ENCODE peak calls at places on chromosomes 5 and 9, in ten cellular contexts. N, O, L, I, B, R, Z, M, Q and F are unnamed samples.

GRCh38 chr5:123610665-123611406 is 98.9 kb downstream of the CSNK1G3 start:
- DNase-seq in L (peak; percentile 84), R (peak; percentile 15), Z (no peak), M (peak; percentile 69), N (no peak), Q (no peak), B (peak; percentile 1), O (peak; percentile 27), I (no peak), F (peak; percentile 1)

GRCh38 chr5:61450880-61451279 is 118.8 kb downstream of the ZSWIM6 start:
- DNase-seq in R (no peak), L (peak; percentile 82), B (peak; percentile 10), N (no peak), I (no peak), Q (no peak), Z (no peak), M (peak; percentile 52), O (peak; percentile 34), F (peak; percentile 42)

GRCh38 chr5:143641549-143641955 is 170.4 kb upstream of the HMHB1 start:
- DNase-seq in B (no peak), R (no peak), Q (no peak), L (no peak), M (no peak), I (no peak), Z (no peak), O (no peak), N (no peak), F (no peak)

GRCh38 chr5:78295035-78295961 is 800 bp upstream of the AP3B1 start:
- DNase-seq in O (no peak), B (peak; percentile 19), N (peak; percentile 24), Z (peak; percentile 58), L (no peak), M (peak; percentile 65), I (peak; percentile 20), Q (peak; percentile 18), R (peak; percentile 35), F (peak; percentile 52)

GRCh38 chr5:174307031-174307408 is 261.5 kb downstream of the NSG2 start:
- DNase-seq in M (no peak), L (no peak), B (no peak), I (no peak), Z (no peak), N (no peak), Q (no peak), O (no peak), R (no peak), F (no peak)

GRCh38 chr5:141811287-141812155 is 66.7 kb downstream of the PCDH1 start:
- DNase-seq in N (no peak), L (no peak), Z (no peak), R (peak; percentile 62), I (peak; percentile 17), M (no peak), O (no peak), B (peak; percentile 41), Q (peak; percentile 57), F (peak; percentile 28)

GRCh38 chr9:117412841-117413240 is 2.0 kb downstream of the ASTN2 start:
- DNase-seq in N (no peak), O (no peak), R (no peak), Q (peak; percentile 22), B (no peak), I (no peak), Z (no peak), L (no peak), M (no peak), F (peak; percentile 28)

GRCh38 chr5:64619609-64620008 is 70.7 kb upstream of the SHISAL2B start:
- DNase-seq in I (no peak), Z (no peak), L (peak; percentile 78), Q (no peak), R (no peak), M (no peak), O (no peak), N (no peak), B (no peak), F (no peak)

GRCh38 chr5:86968311-86968753 is 299.4 kb upstream of the RASA1 start:
- DNase-seq in L (peak; percentile 79), Z (no peak), O (peak; percentile 20), B (no peak), I (no peak), Q (peak; percentile 12), M (peak; percentile 52), R (peak; percentile 21), N (peak; percentile 49), F (no peak)

GRCh38 chr5:157370967-157371366 is 89.0 kb upstream of the NIPAL4 start:
- DNase-seq in N (no peak), O (no peak), M (no peak), I (no peak), Z (no peak), B (no peak), Q (no peak), L (no peak), R (no peak), F (no peak)

GRCh38 chr5:71757590-71758543 is 38.8 kb downstream of the CARTPT start:
- DNase-seq in M (peak; percentile 77), N (peak; percentile 50), L (peak; percentile 84), B (peak; percentile 29), Z (peak; percentile 65), Q (peak; percentile 68), O (peak; percentile 38), R (peak; percentile 40), I (no peak), F (peak; percentile 45)

GRCh38 chr5:142305211-142305610 is 19.6 kb downstream of the SPRY4 start:
- DNase-seq in L (no peak), I (no peak), N (no peak), O (no peak), M (no peak), Q (no peak), Z (no peak), B (no peak), R (no peak), F (no peak)

GRCh38 chr5:163564321-163564924 is 59.0 kb downstream of the MAT2B start:
- DNase-seq in Z (peak; percentile 62), O (peak; percentile 31), N (peak; percentile 32), R (peak; percentile 28), M (peak; percentile 61), I (peak; percentile 47), Q (peak; percentile 76), B (no peak), L (peak; percentile 77), F (no peak)

GRCh38 chr5:134145779-134146581 is 30.8 kb downstream of the SKP1 start:
- DNase-seq in N (peak; percentile 74), M (peak; percentile 75), O (peak; percentile 52), B (peak; percentile 36), L (peak; percentile 68), Z (peak; percentile 84), Q (peak; percentile 87), I (peak; percentile 80), R (peak; percentile 53), F (peak; percentile 13)

GRCh38 chr5:34507948-34508347 is 148.2 kb upstream of the RAI14 start:
- DNase-seq in O (no peak), M (no peak), Q (no peak), R (no peak), N (no peak), L (no peak), B (no peak), I (no peak), Z (no peak), F (no peak)

GRCh38 chr9:112179816-112180215 is 4.7 kb upstream of the SUSD1 start:
- DNase-seq in N (no peak), R (no peak), M (no peak), Z (no peak), I (no peak), Q (no peak), O (peak; percentile 38), L (no peak), B (no peak), F (no peak)

GRCh38 chr5:98770158-98770910 is 3.1 kb upstream of the RGMB start:
- DNase-seq in R (no peak), N (peak; percentile 40), M (peak; percentile 63), Q (peak; percentile 46), Z (peak; percentile 60), I (no peak), L (peak; percentile 66), O (no peak), B (no peak), F (no peak)